ENCODE peak calls at places on chromosomes 7 and 10, in four cellular contexts. V is H1, F is A549, K is K562. M is an unnamed sample.
A peak's percentile ranks its signal among the peaks of the same experiment; 100 is the strongest.

GRCh38 chr7:18896343-18896975 is 221.0 kb downstream of the TWIST1 start:
- DNase-seq in V (no peak), F (no peak), K (no peak), M (no peak)

GRCh38 chr10:115845958-115846357 is 427.0 kb downstream of the GFRA1 start:
- DNase-seq in V (no peak), F (no peak), K (no peak), M (no peak)

GRCh38 chr7:42180806-42181205 is 56.2 kb downstream of the GLI3 start:
- DNase-seq in V (no peak), F (no peak), K (no peak), M (no peak)

GRCh38 chr7:1341995-1342645 is 109.4 kb downstream of the UNCX start:
- DNase-seq in V (no peak), F (no peak), K (no peak), M (no peak)

GRCh38 chr10:2556883-2557282 is 510.5 kb upstream of the PFKP start:
- DNase-seq in V (no peak), F (no peak), K (no peak), M (no peak)

GRCh38 chr10:6146921-6147320 is 55.8 kb upstream of the PFKFB3 start:
- DNase-seq in V (no peak), F (no peak), K (no peak), M (peak; percentile 18)

GRCh38 chr7:26365077-26365896 is 73.6 kb downstream of the SNX10 start:
- DNase-seq in V (no peak), F (peak; percentile 19), K (peak; percentile 18), M (peak; percentile 65)

GRCh38 chr7:135678612-135679575 is 16.6 kb downstream of the STMP1 start:
- DNase-seq in V (no peak), F (no peak), K (no peak), M (no peak)

GRCh38 chr7:34322841-34323240 is 335.2 kb upstream of the NPSR1 start:
- DNase-seq in V (no peak), F (no peak), K (no peak), M (no peak)

GRCh38 chr10:88661018-88661417 is 3.2 kb upstream of the LIPF start:
- DNase-seq in V (no peak), F (no peak), K (no peak), M (no peak)

GRCh38 chr7:101857358-101857794 is 40.0 kb downstream of the CUX1 start:
- DNase-seq in V (no peak), F (no peak), K (no peak), M (no peak)

GRCh38 chr10:92886334-92886961 is 38.1 kb downstream of the EXOC6 start:
- DNase-seq in V (no peak), F (peak; percentile 15), K (no peak), M (peak; percentile 16)

GRCh38 chr7:158283016-158283974 is 304.3 kb downstream of the PTPRN2 start:
- DNase-seq in V (peak; percentile 41), F (no peak), K (no peak), M (no peak)

GRCh38 chr7:176786-177185 is 15.6 kb upstream of the FAM20C start:
- DNase-seq in V (no peak), F (no peak), K (no peak), M (no peak)

GRCh38 chr10:90751107-90751997 is 106.5 kb downstream of the HTR7 start:
- DNase-seq in V (peak; percentile 79), F (peak; percentile 63), K (peak; percentile 35), M (peak; percentile 49)

GRCh38 chr10:71312840-71313789 is 5.9 kb upstream of the SLC29A3 start:
- DNase-seq in V (no peak), F (no peak), K (no peak), M (no peak)

GRCh38 chr7:111030358-111030735 is 60.6 kb upstream of the LRRN3 start:
- DNase-seq in V (no peak), F (no peak), K (no peak), M (no peak)

GRCh38 chr7:123242467-123243097 is 42.8 kb upstream of the SLC13A1 start:
- DNase-seq in V (no peak), F (no peak), K (no peak), M (no peak)

GRCh38 chr7:131431289-131431688 is 103.6 kb downstream of the MKLN1 start:
- DNase-seq in V (no peak), F (no peak), K (no peak), M (no peak)

GRCh38 chr10:87651801-87652200 is 7.9 kb upstream of the PAPSS2 start:
- DNase-seq in V (no peak), F (no peak), K (no peak), M (no peak)

GRCh38 chr7:19404912-19405329 is 259.7 kb upstream of the FERD3L start:
- DNase-seq in V (no peak), F (peak; percentile 43), K (no peak), M (no peak)

GRCh38 chr7:113087278-113087998 is 811 bp upstream of the GPR85 start:
- DNase-seq in V (no peak), F (no peak), K (peak; percentile 76), M (peak; percentile 1)

GRCh38 chr7:21945374-21946227 is at the start of gene CDCA7L:
- DNase-seq in V (peak; percentile 88), F (peak; percentile 78), K (peak; percentile 71), M (no peak)

GRCh38 chr7:32495298-32496051 is at the start of gene AVL9:
- DNase-seq in V (peak; percentile 97), F (peak; percentile 82), K (peak; percentile 97), M (peak; percentile 91)

GRCh38 chr7:32494946-32495297 is 367 bp upstream of the AVL9 start:
- DNase-seq in V (no peak), F (no peak), K (no peak), M (no peak)

GRCh38 chr7:32490127-32490796 is at the start of gene LSM5:
- DNase-seq in V (peak; percentile 84), F (peak; percentile 72), K (peak; percentile 72), M (peak; percentile 89)

GRCh38 chr7:32489788-32490126 is 423 bp downstream of the LSM5 start:
- DNase-seq in V (no peak), F (no peak), K (no peak), M (peak; percentile 76)
- TF ChIP-seq PHF8 in V (no peak), F (no peak), K (no peak), M (no peak)

GRCh38 chr10:12707461-12708185 is 293.9 kb downstream of the CCDC3 start:
- DNase-seq in V (no peak), F (peak; percentile 45), K (no peak), M (peak; percentile 15)
- TF ChIP-seq PHF8 in V (no peak), F (no peak), K (no peak), M (no peak)

DNA sequence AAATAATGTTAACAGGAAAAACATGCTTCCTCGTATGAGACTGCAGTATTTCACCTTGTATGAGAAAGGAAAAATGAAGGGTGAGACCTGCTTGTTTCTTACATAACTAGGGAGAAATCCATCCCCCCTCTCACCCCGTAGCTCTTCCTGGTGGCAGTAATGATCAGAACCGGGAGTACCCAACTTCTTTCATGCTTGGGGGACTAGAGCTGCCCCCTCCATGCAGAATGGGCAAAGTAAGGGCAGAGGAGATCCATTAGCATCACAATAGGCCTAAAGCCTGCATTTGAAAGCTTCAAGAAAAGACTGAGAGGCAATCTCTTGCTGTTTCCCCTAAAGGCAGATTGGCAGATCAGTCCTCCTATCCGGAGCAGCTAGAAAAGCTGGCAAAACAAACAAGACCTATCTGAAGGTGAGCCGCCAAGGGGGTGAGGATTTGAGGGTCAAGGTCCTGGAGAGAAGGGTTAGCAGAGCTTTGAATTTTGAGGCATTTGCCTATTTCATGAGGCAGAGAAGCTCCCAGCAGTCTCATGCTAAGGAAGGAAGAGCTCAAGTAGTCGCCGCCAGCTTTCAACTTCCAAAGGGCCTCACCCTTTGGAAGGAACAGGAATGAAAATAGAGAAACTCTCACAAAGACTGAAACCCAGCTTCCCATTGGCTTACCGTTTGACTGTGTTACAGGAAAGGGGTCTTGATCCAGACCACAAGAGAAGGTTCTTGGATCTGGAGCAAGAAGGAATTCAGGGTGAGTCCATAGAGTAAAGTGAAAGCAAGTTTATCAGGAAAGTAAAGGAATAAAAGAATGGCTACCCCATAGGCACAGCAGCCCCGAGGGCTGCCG is 36.2 kb downstream of the BAG3 start:
- DNase-seq in V (peak; percentile 85), F (no peak), K (no peak), M (peak; percentile 65)
- TF ChIP-seq PHF8 in V (no peak), F (no peak), K (no peak), M (no peak)

GRCh38 chr10:124415210-124415609 is 3.5 kb downstream of the OAT start:
- DNase-seq in V (no peak), F (no peak), K (no peak), M (no peak)
- TF ChIP-seq PHF8 in V (no peak), F (no peak), K (no peak), M (no peak)

DNA sequence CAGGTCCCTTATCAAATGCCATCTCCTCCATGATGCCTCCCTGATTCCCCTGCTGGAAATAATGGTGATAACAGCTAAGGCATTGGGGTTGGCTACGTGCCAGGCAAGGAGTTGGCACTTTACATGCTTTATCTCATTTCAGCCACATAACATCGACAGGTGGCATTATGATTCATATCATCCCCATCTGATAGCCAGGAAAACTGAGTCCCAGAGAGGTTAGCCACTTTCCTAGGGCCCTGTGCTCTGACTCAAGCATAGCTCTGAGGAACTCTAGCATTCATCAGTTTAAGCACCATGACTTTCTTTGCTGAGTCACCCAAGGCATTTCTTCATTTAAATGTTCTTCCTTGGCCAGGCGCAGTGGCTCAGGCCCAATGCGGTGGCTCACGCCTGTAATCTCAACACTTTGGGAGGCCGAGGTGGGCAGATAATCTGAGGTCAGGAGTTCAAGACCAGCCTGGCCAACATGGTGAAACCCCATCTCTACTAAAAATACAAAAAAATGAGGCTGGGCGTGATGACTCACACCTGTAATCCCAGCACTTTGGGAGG is 6.6 kb downstream of the LEP start:
- DNase-seq in V (no peak), F (peak; percentile 23), K (no peak), M (no peak)
- TF ChIP-seq PHF8 in V (no peak), F (no peak), K (no peak), M (no peak)

GRCh38 chr10:95601116-95601719 is 40.0 kb upstream of the SORBS1 start:
- DNase-seq in V (peak; percentile 84), F (peak; percentile 76), K (peak; percentile 74), M (peak; percentile 84)
- TF ChIP-seq PHF8 in V (no peak), F (no peak), K (no peak), M (no peak)